ENCODE peak calls at places on chromosome 17, in ten cellular contexts. X is HFF-Myc; B is T-cell; T is ELR; G is skeletal muscle cell; K is right atrium auricular region; R is AG08395; S is fibroblast of the aortic adventitia; F is CD8-positive, alpha-beta memory T cell; D is AG08396. U is an unnamed sample.

GRCh38 chr17:39166437-39167335 is 725 bp upstream of the ARL5C start:
- DNase-seq in S (no peak), K (no peak), G (no peak), R (no peak), F (no peak), B (no peak), T (no peak), X (no peak), D (no peak), U (peak; percentile 49)

GRCh38 chr17:55717898-55718735 is 4.5 kb downstream of the TMEM100 start:
- DNase-seq in G (no peak), R (peak; percentile 44), T (peak; percentile 79), D (peak; percentile 29), K (peak; percentile 94), F (peak; percentile 38), X (no peak), S (peak; percentile 85), B (peak; percentile 49), U (no peak)

GRCh38 chr17:61384384-61385090 is 15.1 kb upstream of the TBX2 start:
- DNase-seq in R (no peak), K (no peak), X (no peak), G (no peak), B (no peak), T (no peak), F (no peak), S (no peak), D (no peak), U (no peak)

GRCh38 chr17:55926276-55926995 is 175.6 kb downstream of the PCTP start:
- DNase-seq in D (no peak), G (peak; percentile 14), X (no peak), K (no peak), R (no peak), B (no peak), F (no peak), T (no peak), S (no peak), U (no peak)

GRCh38 chr17:82134101-82134500 is 36.1 kb upstream of the FASN start:
- DNase-seq in K (peak; percentile 70), D (no peak), S (no peak), T (no peak), X (no peak), G (peak; percentile 72), R (no peak), F (no peak), B (no peak), U (no peak)

GRCh38 chr17:32688221-32688620 is 188.7 kb downstream of the MYO1D start:
- DNase-seq in R (no peak), D (no peak), F (no peak), T (no peak), S (no peak), X (no peak), B (no peak), K (no peak), G (no peak), U (no peak)

GRCh38 chr17:79017546-79017945 is 6.4 kb upstream of the C1QTNF1 start:
- DNase-seq in R (no peak), D (no peak), G (no peak), K (no peak), F (no peak), B (no peak), T (no peak), X (no peak), S (no peak), U (no peak)

GRCh38 chr17:46085522-46085921 is 86.5 kb downstream of the STH start:
- DNase-seq in D (no peak), R (no peak), X (no peak), G (no peak), B (no peak), F (no peak), S (no peak), K (no peak), T (no peak), U (no peak)

GRCh38 chr17:55421179-55421934 is at the start of gene MMD:
- DNase-seq in T (peak; percentile 40), R (peak; percentile 10), K (no peak), F (no peak), S (no peak), B (no peak), G (no peak), X (no peak), D (peak; percentile 33), U (no peak)

GRCh38 chr17:40091691-40092397 is 8.5 kb downstream of the NR1D1 start:
- DNase-seq in S (no peak), G (no peak), X (no peak), D (no peak), B (no peak), F (no peak), K (no peak), R (no peak), T (no peak), U (no peak)

GRCh38 chr17:47697948-47698711 is 4.2 kb downstream of the TBKBP1 start:
- DNase-seq in F (no peak), D (no peak), S (no peak), B (no peak), K (no peak), T (no peak), G (no peak), X (no peak), R (no peak), U (no peak)

GRCh38 chr17:48630925-48631692 is 5.0 kb upstream of the HOXB9 start:
- DNase-seq in F (no peak), G (no peak), K (no peak), D (no peak), T (no peak), B (no peak), X (no peak), R (no peak), S (no peak), U (no peak)

GRCh38 chr17:45091778-45092425 is 30.8 kb downstream of the NMT1 start:
- DNase-seq in S (no peak), K (no peak), G (no peak), X (no peak), D (peak; percentile 12), R (no peak), F (no peak), T (peak; percentile 73), B (no peak), U (no peak)

U was measured in GF-D8.